ENCODE peak calls at places on chromosomes 16 and 17, in six cellular contexts. U, B, W, C, D and Y are unnamed samples.

GRCh38 chr16:27312580-27313421 is 973 bp upstream of the IL4R start:
- DNase-seq in U (no peak), B (no peak), W (no peak), C (no peak), D (no peak), Y (no peak)

GRCh38 chr17:48294989-48295892 is 134.8 kb downstream of the SKAP1 start:
- DNase-seq in U (no peak), B (no peak), W (no peak), C (no peak), D (no peak), Y (no peak)

GRCh38 chr16:11425140-11425539 is 79.9 kb downstream of the RMI2 start:
- DNase-seq in U (no peak), B (no peak), W (no peak), C (no peak), D (no peak), Y (no peak)

GRCh38 chr17:5281814-5282638 is at the start of gene RABEP1:
- DNase-seq in U (peak), B (peak), W (peak), C (peak), D (peak), Y (peak)

GRCh38 chr16:13291934-13292333 is 390.5 kb downstream of the SHISA9 start:
- DNase-seq in U (no peak), B (no peak), W (peak), C (no peak), D (no peak), Y (no peak)

GRCh38 chr17:77889866-77890760 is 68.4 kb upstream of the TNRC6C start:
- DNase-seq in U (no peak), B (no peak), W (no peak), C (no peak), D (no peak), Y (no peak)

GRCh38 chr17:5702951-5703510 is 118.7 kb upstream of the NLRP1 start:
- DNase-seq in U (no peak), B (no peak), W (no peak), C (peak), D (no peak), Y (no peak)

GRCh38 chr16:86308514-86308913 is 201.8 kb upstream of the FOXF1 start:
- DNase-seq in U (no peak), B (no peak), W (no peak), C (no peak), D (no peak), Y (no peak)

GRCh38 chr17:53319947-53320346 is 502.8 kb upstream of the KIF2B start:
- DNase-seq in U (no peak), B (no peak), W (no peak), C (no peak), D (no peak), Y (no peak)

GRCh38 chr16:25035494-25036405 is 20.6 kb upstream of the ARHGAP17 start:
- DNase-seq in U (no peak), B (no peak), W (no peak), C (no peak), D (no peak), Y (no peak)

GRCh38 chr16:28538733-28539596 is at the start of gene NUPR1:
- DNase-seq in U (no peak), B (no peak), W (no peak), C (no peak), D (no peak), Y (peak)

GRCh38 chr17:71986886-71987285 is 133.9 kb upstream of the SOX9 start:
- DNase-seq in U (no peak), B (no peak), W (no peak), C (no peak), D (no peak), Y (no peak)

GRCh38 chr16:57603110-57604024 is 25.1 kb upstream of the ADGRG1 start:
- DNase-seq in U (no peak), B (no peak), W (no peak), C (no peak), D (no peak), Y (no peak)

GRCh38 chr16:84178892-84179611 is 7.8 kb downstream of the TAF1C start:
- DNase-seq in U (no peak), B (no peak), W (no peak), C (no peak), D (no peak), Y (no peak)

GRCh38 chr17:78425429-78425828 is 47.0 kb downstream of the PGS1 start:
- DNase-seq in U (no peak), B (no peak), W (no peak), C (no peak), D (no peak), Y (no peak)

GRCh38 chr16:77090062-77090461 is 100.9 kb upstream of the MON1B start:
- DNase-seq in U (no peak), B (no peak), W (no peak), C (no peak), D (no peak), Y (no peak)